ENCODE peak calls at places on chromosomes 3 and 15, in four cellular contexts. S, K, W and O are unnamed samples.

GRCh38 chr15:57654136-57654845 is 52.2 kb upstream of the POLR2M start:
- DNase-seq in S (no peak), K (no peak), W (no peak), O (no peak)

GRCh38 chr3:121985841-121986240 is 36.2 kb downstream of the ILDR1 start:
- DNase-seq in S (no peak), K (no peak), W (no peak), O (no peak)

GRCh38 chr3:98972720-98973119 is 71.2 kb upstream of the DCBLD2 start:
- DNase-seq in S (no peak), K (no peak), W (no peak), O (no peak)

GRCh38 chr3:195896361-195897080 is 11.8 kb downstream of the TNK2 start:
- DNase-seq in S (peak; percentile 88), K (no peak), W (no peak), O (no peak)

GRCh38 chr15:42749266-42749665 is 12.3 kb upstream of the CDAN1 start:
- DNase-seq in S (no peak), K (no peak), W (no peak), O (no peak)

GRCh38 chr15:76286231-76286879 is 24.9 kb downstream of the ETFA start:
- DNase-seq in S (no peak), K (no peak), W (peak; percentile 28), O (no peak)

GRCh38 chr15:24858737-24859601 is 95.8 kb upstream of the SNRPN start:
- DNase-seq in S (peak; percentile 53), K (no peak), W (no peak), O (no peak)

GRCh38 chr15:76310470-76311070 is 699 bp downstream of the ETFA start:
- DNase-seq in S (peak; percentile 37), K (peak; percentile 46), W (no peak), O (peak; percentile 12)

GRCh38 chr15:85377986-85378385 is 2.4 kb upstream of the AKAP13 start:
- DNase-seq in S (no peak), K (no peak), W (no peak), O (no peak)

GRCh38 chr3:113533534-113533892 is 1.2 kb downstream of the SIDT1 start:
- DNase-seq in S (no peak), K (no peak), W (no peak), O (no peak)

GRCh38 chr3:62159693-62160092 is 213.7 kb downstream of the FEZF2 start:
- DNase-seq in S (peak; percentile 95), K (no peak), W (no peak), O (no peak)

GRCh38 chr15:60918234-60918964 is 310.7 kb downstream of the RORA start:
- DNase-seq in S (no peak), K (no peak), W (no peak), O (no peak)

GRCh38 chr3:78029775-78030174 is 989.9 kb downstream of the ROBO2 start:
- DNase-seq in S (no peak), K (no peak), W (no peak), O (no peak)

GRCh38 chr3:167882057-167882667 is 146.6 kb downstream of the SERPINI1 start:
- DNase-seq in S (peak; percentile 50), K (peak; percentile 8), W (no peak), O (peak; percentile 3)

GRCh38 chr15:51104512-51104911 is 9.8 kb upstream of the TNFAIP8L3 start:
- DNase-seq in S (no peak), K (no peak), W (no peak), O (no peak)

GRCh38 chr3:113985526-113985925 is 37.7 kb downstream of the ZDHHC23 start:
- DNase-seq in S (no peak), K (no peak), W (peak; percentile 16), O (no peak)

GRCh38 chr3:3200632-3201212 is 21.2 kb upstream of the CRBN start:
- DNase-seq in S (peak; percentile 48), K (peak; percentile 21), W (peak; percentile 12), O (no peak)

GRCh38 chr3:34463414-34463813 is 665.0 kb downstream of the PDCD6IP start:
- DNase-seq in S (no peak), K (no peak), W (no peak), O (no peak)

GRCh38 chr3:184539801-184540440 is 21.7 kb upstream of the EPHB3 start:
- DNase-seq in S (no peak), K (no peak), W (no peak), O (no peak)

GRCh38 chr3:64063207-64063981 is 40.1 kb upstream of the PSMD6 start:
- DNase-seq in S (no peak), K (peak; percentile 36), W (no peak), O (no peak)

GRCh38 chr3:127761101-127761802 is 61.1 kb downstream of the MGLL start:
- DNase-seq in S (no peak), K (no peak), W (no peak), O (no peak)
- TF ChIP-seq POLR2A in S (no peak), K (no peak), W (peak; percentile 86), O (no peak)

GRCh38 chr15:99504071-99504822 is 61.5 kb upstream of the MEF2A start:
- DNase-seq in S (no peak), K (no peak), W (no peak), O (no peak)

GRCh38 chr15:99507016-99507731 is 58.6 kb upstream of the MEF2A start:
- DNase-seq in S (peak; percentile 82), K (no peak), W (no peak), O (no peak)

GRCh38 chr15:99506399-99506798 is 59.4 kb upstream of the MEF2A start:
- DNase-seq in S (no peak), K (no peak), W (no peak), O (no peak)

GRCh38 chr15:99503411-99503810 is 62.4 kb upstream of the MEF2A start:
- DNase-seq in S (no peak), K (no peak), W (no peak), O (no peak)

DNA sequence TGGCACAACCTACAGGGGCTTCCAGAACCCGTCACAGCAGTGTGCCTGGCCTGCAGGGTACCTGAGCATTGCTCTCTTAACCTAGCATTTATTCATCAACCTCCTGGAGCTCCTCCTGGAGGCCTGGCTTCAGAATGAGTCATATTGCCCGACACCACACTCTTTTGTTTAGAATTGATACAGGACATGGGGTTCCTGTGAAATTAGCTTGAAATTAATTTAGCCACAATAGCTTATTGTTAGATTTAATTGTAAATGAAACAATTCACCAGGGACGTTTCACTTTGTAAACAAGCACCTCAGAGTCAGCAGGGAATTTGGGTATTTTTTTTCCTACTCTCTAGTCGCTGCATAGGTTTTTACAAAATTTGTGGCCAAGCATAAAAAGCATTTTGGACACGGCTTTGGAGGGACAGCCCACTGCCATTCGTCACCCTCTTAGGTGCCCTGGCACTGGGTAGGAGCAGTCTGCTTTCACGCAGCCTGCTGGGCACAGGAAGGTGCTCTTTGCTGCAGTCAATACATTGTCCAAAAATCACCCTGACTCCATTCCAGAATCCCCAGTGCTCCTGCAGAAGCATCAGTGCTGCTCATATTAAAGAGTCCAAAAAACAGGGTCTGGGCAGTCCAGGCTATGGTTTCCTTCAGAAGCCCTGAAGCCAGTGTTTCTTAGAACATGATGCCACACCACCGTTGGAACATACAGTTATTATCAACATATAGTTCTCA is 60.8 kb upstream of the MEF2A start:
- DNase-seq in S (peak; percentile 55), K (no peak), W (no peak), O (no peak)
- TF ChIP-seq POLR2A in S (no peak), K (no peak), W (peak; percentile 76), O (no peak)

GRCh38 chr15:55318588-55319494 is at the start of the genes PIGB and PIGBOS1:
- DNase-seq in S (peak; percentile 92), K (peak; percentile 84), W (peak; percentile 76), O (peak; percentile 57)
- TF ChIP-seq POLR2A in S (peak; percentile 77), K (peak; percentile 81), W (peak; percentile 93), O (peak; percentile 62)

GRCh38 chr15:90871097-90871715 is 2.8 kb downstream of the FURIN start:
- DNase-seq in S (no peak), K (no peak), W (no peak), O (no peak)
- TF ChIP-seq POLR2A in S (peak; percentile 17), K (no peak), W (peak; percentile 10), O (no peak)

GRCh38 chr3:51396401-51396800 is 5.3 kb downstream of the RBM15B start:
- DNase-seq in S (no peak), K (no peak), W (no peak), O (no peak)
- TF ChIP-seq POLR2A in S (no peak), K (no peak), W (peak; percentile 27), O (no peak)

DNA sequence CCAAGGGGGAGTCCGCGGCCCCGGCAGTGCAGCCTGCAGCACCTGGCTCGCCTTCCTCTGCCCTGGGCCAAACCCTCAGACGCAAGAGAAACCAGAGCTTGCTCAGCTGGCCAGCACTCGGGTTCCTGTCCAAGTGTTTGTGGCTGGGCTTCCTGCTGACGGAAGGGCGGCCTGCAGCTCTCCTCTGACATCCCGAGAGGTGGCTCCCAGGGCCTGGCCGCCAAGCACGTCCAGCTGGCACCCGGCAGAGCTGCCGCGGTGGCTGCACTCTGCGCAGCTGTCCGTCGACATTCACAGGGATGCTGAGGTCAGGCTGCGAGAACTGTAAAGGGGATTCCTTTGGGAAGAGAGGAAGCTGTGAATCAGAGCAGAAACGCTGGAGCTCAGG is 85.6 kb downstream of the CPN2 start:
- DNase-seq in S (peak; percentile 99), K (no peak), W (no peak), O (peak; percentile 81)
- TF ChIP-seq POLR2A in S (no peak), K (no peak), W (no peak), O (peak; percentile 21)

GRCh38 chr3:157088506-157089454 is 71.2 kb downstream of the CCNL1 start:
- DNase-seq in S (peak; percentile 96), K (peak; percentile 97), W (peak; percentile 93), O (peak; percentile 94)
- TF ChIP-seq POLR2A in S (peak; percentile 72), K (peak; percentile 84), W (peak; percentile 91), O (peak; percentile 83)

GRCh38 chr3:38454884-38455638 is 1.4 kb downstream of the ACVR2B start:
- DNase-seq in S (peak; percentile 50), K (peak; percentile 82), W (no peak), O (peak; percentile 75)
- TF ChIP-seq POLR2A in S (no peak), K (peak; percentile 24), W (no peak), O (no peak)